ENCODE peak calls at places on chromosomes 12 and 14, in ten cellular contexts. D is cardiac muscle cell; K is CD4-positive, alpha-beta T cell; X is tibial nerve; E is neuronal stem cell; Z is uterus; I is AG04450; R is ovary; C is left lung; A is CD8-positive, alpha-beta T cell. U is an unnamed sample.

GRCh38 chr14:54902521-54903420 is at the start of gene GCH1:
- DNase-seq in I (no peak), E (peak; percentile 72), C (peak; percentile 69), K (peak; percentile 64), X (peak; percentile 27), Z (peak; percentile 32), R (peak; percentile 49), D (peak; percentile 92), A (peak; percentile 62), U (no peak)

GRCh38 chr12:105590571-105590970 is 260.1 kb downstream of the C12orf75 start:
- DNase-seq in R (no peak), E (no peak), I (no peak), D (no peak), A (no peak), K (no peak), C (no peak), Z (no peak), X (no peak), U (no peak)

GRCh38 chr14:59248170-59248569 is 59.7 kb downstream of the DAAM1 start:
- DNase-seq in D (no peak), I (no peak), R (no peak), K (no peak), A (no peak), C (no peak), Z (no peak), X (no peak), E (no peak), U (no peak)

GRCh38 chr12:123232472-123232806 is 502 bp downstream of the MPHOSPH9 start:
- DNase-seq in I (no peak), C (no peak), Z (no peak), D (no peak), A (no peak), R (no peak), K (no peak), E (no peak), X (no peak), U (no peak)

GRCh38 chr12:121668750-121669524 is 517 bp downstream of the MORN3 start:
- DNase-seq in X (no peak), A (peak; percentile 45), C (no peak), Z (no peak), I (no peak), D (peak; percentile 73), R (peak; percentile 50), E (peak; percentile 61), K (peak; percentile 64), U (peak; percentile 64)

GRCh38 chr14:92475451-92476187 is 38.0 kb upstream of the RIN3 start:
- DNase-seq in E (no peak), Z (no peak), X (peak; percentile 76), R (peak; percentile 55), C (no peak), A (no peak), K (no peak), I (no peak), D (no peak), U (no peak)

GRCh38 chr14:101579372-101580080 is 18.2 kb downstream of the DIO3 start:
- DNase-seq in Z (no peak), D (no peak), C (no peak), E (no peak), K (no peak), A (no peak), X (no peak), I (no peak), R (peak; percentile 5), U (no peak)

GRCh38 chr12:122990961-122991622 is 10.6 kb downstream of the ARL6IP4 start:
- DNase-seq in R (no peak), C (no peak), X (no peak), D (no peak), K (no peak), A (no peak), I (no peak), Z (no peak), E (no peak), U (no peak)

GRCh38 chr14:20198991-20199390 is 8.3 kb downstream of the OR11G2 start:
- DNase-seq in A (no peak), I (no peak), R (no peak), C (no peak), X (no peak), K (no peak), D (no peak), E (no peak), Z (no peak), U (no peak)

GRCh38 chr14:69484444-69485113 is at the start of gene PLEKHD1:
- DNase-seq in D (peak; percentile 61), C (peak; percentile 59), R (no peak), X (no peak), Z (no peak), I (no peak), E (peak; percentile 45), A (no peak), K (no peak), U (no peak)

GRCh38 chr12:15763336-15763735 is 25.9 kb downstream of the EPS8 start:
- DNase-seq in K (no peak), X (no peak), Z (no peak), I (no peak), E (no peak), C (no peak), D (no peak), A (no peak), R (no peak), U (no peak)

GRCh38 chr12:103505371-103506236 is 9.8 kb upstream of the C12orf42 start:
- DNase-seq in D (no peak), E (no peak), I (no peak), X (no peak), C (no peak), R (no peak), K (no peak), A (no peak), Z (no peak), U (no peak)

GRCh38 chr14:63689132-63689531 is 38.7 kb downstream of the SGPP1 start:
- DNase-seq in C (no peak), K (no peak), D (no peak), Z (no peak), A (no peak), X (no peak), I (no peak), E (no peak), R (no peak), U (no peak)

GRCh38 chr12:124650912-124651311 is 83.5 kb upstream of the NCOR2 start:
- DNase-seq in Z (no peak), A (no peak), I (no peak), R (no peak), E (no peak), D (no peak), K (no peak), X (no peak), C (no peak), U (no peak)

GRCh38 chr14:75793806-75794205 is 132.8 kb downstream of the TTLL5 start:
- DNase-seq in A (no peak), D (no peak), E (no peak), Z (no peak), I (no peak), C (no peak), K (no peak), R (no peak), X (no peak), U (no peak)

GRCh38 chr12:126258190-126258589 is 1193.0 kb downstream of the AACS start:
- DNase-seq in C (no peak), A (no peak), X (no peak), K (no peak), R (no peak), D (no peak), I (no peak), E (no peak), Z (no peak), U (no peak)

GRCh38 chr12:126268222-126268621 is 1203.0 kb downstream of the AACS start:
- DNase-seq in R (no peak), I (no peak), X (no peak), D (no peak), E (no peak), K (no peak), Z (no peak), C (no peak), A (no peak), U (no peak)

GRCh38 chr12:126262829-126263228 is 1197.6 kb downstream of the AACS start:
- DNase-seq in E (no peak), D (no peak), K (no peak), I (no peak), Z (no peak), C (no peak), X (no peak), A (no peak), R (no peak), U (no peak)
- H3K9me3 ChIP-seq in E (no peaks in the 10 kb centered on the region), D (no peaks in the 10 kb centered on the region), K (no peaks in the 10 kb centered on the region), I (peaks cover 34% of the 10 kb centered on the region), Z (no peaks in the 10 kb centered on the region), C (peaks cover 4% of the 10 kb centered on the region), X (no peaks in the 10 kb centered on the region), A (no peaks in the 10 kb centered on the region), R (no peaks in the 10 kb centered on the region), U (no peaks in the 10 kb centered on the region)

GRCh38 chr14:46672128-46672527 is 20.5 kb upstream of the RPL10L start:
- DNase-seq in X (no peak), K (no peak), D (no peak), E (no peak), Z (no peak), C (no peak), I (no peak), R (no peak), A (no peak), U (no peak)
- H3K9me3 ChIP-seq in X (no peaks in the 10 kb centered on the region), K (no peaks in the 10 kb centered on the region), D (no peaks in the 10 kb centered on the region), E (no peaks in the 10 kb centered on the region), Z (no peaks in the 10 kb centered on the region), C (no peaks in the 10 kb centered on the region), I (peaks cover 11% of the 10 kb centered on the region), R (no peaks in the 10 kb centered on the region), A (no peaks in the 10 kb centered on the region), U (no peaks in the 10 kb centered on the region)

DNA sequence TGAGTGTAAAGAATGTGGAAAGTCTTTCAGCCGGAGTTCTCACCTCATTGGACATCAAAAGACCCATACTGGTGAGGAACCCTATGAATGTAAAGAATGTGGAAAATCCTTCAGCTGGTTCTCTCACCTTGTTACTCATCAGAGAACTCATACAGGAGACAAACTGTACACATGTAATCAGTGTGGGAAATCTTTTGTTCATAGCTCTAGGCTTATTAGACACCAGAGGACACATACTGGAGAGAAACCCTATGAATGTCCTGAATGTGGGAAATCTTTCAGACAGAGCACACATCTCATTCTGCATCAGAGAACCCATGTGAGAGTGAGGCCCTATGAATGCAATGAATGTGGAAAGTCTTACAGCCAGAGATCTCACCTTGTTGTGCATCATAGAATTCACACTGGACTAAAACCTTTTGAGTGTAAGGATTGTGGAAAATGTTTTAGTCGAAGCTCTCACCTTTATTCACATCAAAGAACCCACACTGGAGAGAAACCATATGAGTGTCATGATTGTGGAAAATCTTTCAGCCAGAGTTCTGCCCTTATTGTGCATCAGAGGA is 25.1 kb upstream of the ZNF268 start:
- DNase-seq in K (no peak), A (no peak), D (no peak), C (no peak), X (no peak), R (no peak), E (no peak), Z (no peak), I (no peak), U (no peak)
- H3K9me3 ChIP-seq in K (peaks cover 96% of the 10 kb centered on the region), A (peaks cover 61% of the 10 kb centered on the region), D (peaks cover 22% of the 10 kb centered on the region), C (peaks cover 100% of the 10 kb centered on the region), X (peaks cover 100% of the 10 kb centered on the region), R (peaks cover 15% of the 10 kb centered on the region), E (peaks cover 42% of the 10 kb centered on the region), Z (peaks cover 85% of the 10 kb centered on the region), I (peaks cover 38% of the 10 kb centered on the region), U (peaks cover 26% of the 10 kb centered on the region)

DNA sequence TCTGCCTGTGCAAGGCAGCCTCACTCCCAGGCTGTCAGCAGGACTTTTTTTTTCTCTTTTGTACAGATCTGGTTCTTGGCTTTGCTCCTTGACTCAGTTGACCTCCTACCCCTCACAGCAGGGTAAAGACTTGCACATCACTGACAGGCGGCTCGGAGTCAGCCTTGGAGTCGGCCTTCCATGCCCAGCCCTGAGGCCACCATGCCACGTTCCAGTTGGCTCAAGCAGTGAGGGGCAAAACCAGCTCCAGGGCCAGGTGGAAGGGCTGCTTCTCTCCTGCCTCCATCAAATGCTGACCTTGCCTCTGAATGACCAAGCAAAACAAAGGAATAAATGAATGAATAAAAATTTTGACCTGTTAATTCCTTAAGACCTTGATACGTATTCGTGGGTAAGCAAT is 27.6 kb downstream of the JAG2 start:
- DNase-seq in C (peak; percentile 14), D (no peak), X (no peak), E (no peak), K (no peak), I (no peak), Z (no peak), R (no peak), A (no peak), U (no peak)
- H3K9me3 ChIP-seq in C (peaks cover 22% of the 10 kb centered on the region), D (no peaks in the 10 kb centered on the region), X (peaks cover 36% of the 10 kb centered on the region), E (peaks cover 16% of the 10 kb centered on the region), K (peaks cover 13% of the 10 kb centered on the region), I (peaks cover 51% of the 10 kb centered on the region), Z (peaks cover 6% of the 10 kb centered on the region), R (no peaks in the 10 kb centered on the region), A (no peaks in the 10 kb centered on the region), U (peaks cover 4% of the 10 kb centered on the region)